ENCODE peak calls at places on chromosomes 13 and 19, in four cellular contexts. D is neuronal stem cell, U is mesenchymal stem cell, R is H1. X is an unnamed sample.

GRCh38 chr19:33406521-33407139 is 33.1 kb downstream of the CEBPG start:
- DNase-seq in D (peak; percentile 76), U (peak; percentile 59), R (peak; percentile 98), X (peak; percentile 89)

GRCh38 chr19:16067205-16067938 is 8.9 kb upstream of the TPM4 start:
- DNase-seq in D (no peak), U (no peak), R (no peak), X (no peak)

GRCh38 chr19:41746593-41747227 is 8.6 kb upstream of the CEACAM6 start:
- DNase-seq in D (peak; percentile 3), U (no peak), R (peak; percentile 46), X (peak; percentile 64)

GRCh38 chr19:58060231-58060630 is 1.1 kb downstream of the ZNF135 start:
- DNase-seq in D (no peak), U (no peak), R (no peak), X (no peak)

GRCh38 chr19:42270346-42271044 is 1.4 kb downstream of the CIC start:
- DNase-seq in D (no peak), U (peak; percentile 73), R (no peak), X (no peak)

GRCh38 chr19:41321600-41322270 is 11.8 kb downstream of the CCDC97 start:
- DNase-seq in D (peak; percentile 51), U (peak; percentile 92), R (peak; percentile 80), X (peak; percentile 92)

GRCh38 chr19:8575467-8575997 is 1.7 kb downstream of the MYO1F start:
- DNase-seq in D (no peak), U (no peak), R (no peak), X (peak; percentile 69)

GRCh38 chr19:30092721-30093569 is 150.9 kb downstream of the URI1 start:
- DNase-seq in D (no peak), U (no peak), R (no peak), X (no peak)

GRCh38 chr19:42317535-42317934 is 4.4 kb downstream of the TMEM145 start:
- DNase-seq in D (no peak), U (no peak), R (no peak), X (no peak)

GRCh38 chr13:49627831-49628652 is at the start of gene ARL11:
- DNase-seq in D (no peak), U (no peak), R (peak; percentile 83), X (peak; percentile 92)

GRCh38 chr19:31118292-31118925 is 230.8 kb downstream of the TSHZ3 start:
- DNase-seq in D (no peak), U (peak; percentile 16), R (no peak), X (no peak)
- H2BK12ac ChIP-seq in D (no peak overlapping the region), U (peak overlapping the region; percentile 100), R (peak overlapping the region; percentile 46), X (no peak overlapping the region)

GRCh38 chr13:44814836-44815235 is 174.4 kb downstream of the NUFIP1 start:
- DNase-seq in D (no peak), U (no peak), R (no peak), X (no peak)
- H2BK15ac ChIP-seq in D (no peak overlapping the region), U (no peak overlapping the region), R (no peak overlapping the region), X (no peak overlapping the region)

GRCh38 chr19:38853214-38853613 is 3.4 kb upstream of the HNRNPL start:
- DNase-seq in D (no peak), U (no peak), R (no peak), X (no peak)
- H2BK12ac ChIP-seq in D (no peak overlapping the region), U (no peak overlapping the region), R (no peak overlapping the region), X (no peak overlapping the region)

DNA sequence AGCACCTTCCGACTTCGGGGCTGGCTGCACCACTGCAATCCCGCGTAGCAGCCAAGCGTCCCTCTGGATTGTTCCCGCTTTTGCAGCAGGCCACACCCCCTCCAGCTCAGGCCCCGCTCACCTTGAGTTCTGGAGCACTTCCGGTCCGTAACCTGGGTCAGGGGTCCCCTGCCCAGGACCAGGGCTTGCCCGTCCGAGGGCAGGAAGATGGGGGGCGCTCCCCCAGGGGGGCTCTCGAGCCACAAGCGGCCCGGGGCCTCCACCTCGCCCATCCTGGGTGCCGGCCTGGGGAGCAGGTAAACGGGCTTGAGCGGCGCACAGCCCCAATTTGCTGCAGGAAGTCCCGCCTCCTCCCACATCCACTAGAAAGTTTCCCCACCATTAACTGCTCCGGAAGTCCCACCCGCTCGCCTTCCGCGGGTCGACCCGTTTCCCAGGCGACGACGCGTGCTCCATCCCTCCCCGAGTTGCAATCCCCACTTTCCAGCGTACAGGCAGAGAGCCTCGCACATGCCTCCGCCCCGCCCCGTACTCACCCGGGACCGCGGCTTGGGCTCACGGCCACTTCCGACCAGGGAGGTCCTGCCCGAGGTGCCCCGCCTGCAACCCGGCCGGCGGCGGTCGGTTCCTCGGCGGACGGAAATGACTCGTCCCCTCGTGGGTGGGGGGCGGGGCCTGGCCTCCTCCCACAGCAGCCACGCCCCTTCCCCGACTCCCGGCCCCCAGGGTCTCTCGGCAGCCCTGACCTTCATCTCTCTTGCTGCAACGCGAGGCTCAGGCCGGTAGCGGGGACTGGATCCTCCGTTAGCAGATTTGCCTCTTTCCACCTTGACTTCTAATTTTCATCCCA is at the start of gene PNKP:
- DNase-seq in D (peak; percentile 87), U (peak; percentile 96), R (peak; percentile 93), X (peak; percentile 94)
- H2BK15ac ChIP-seq in D (no peak within 1 kb of the TSS), U (peak within 1 kb of the TSS; percentile 87), R (peak within 1 kb of the TSS; percentile 95), X (no peak within 1 kb of the TSS)

DNA sequence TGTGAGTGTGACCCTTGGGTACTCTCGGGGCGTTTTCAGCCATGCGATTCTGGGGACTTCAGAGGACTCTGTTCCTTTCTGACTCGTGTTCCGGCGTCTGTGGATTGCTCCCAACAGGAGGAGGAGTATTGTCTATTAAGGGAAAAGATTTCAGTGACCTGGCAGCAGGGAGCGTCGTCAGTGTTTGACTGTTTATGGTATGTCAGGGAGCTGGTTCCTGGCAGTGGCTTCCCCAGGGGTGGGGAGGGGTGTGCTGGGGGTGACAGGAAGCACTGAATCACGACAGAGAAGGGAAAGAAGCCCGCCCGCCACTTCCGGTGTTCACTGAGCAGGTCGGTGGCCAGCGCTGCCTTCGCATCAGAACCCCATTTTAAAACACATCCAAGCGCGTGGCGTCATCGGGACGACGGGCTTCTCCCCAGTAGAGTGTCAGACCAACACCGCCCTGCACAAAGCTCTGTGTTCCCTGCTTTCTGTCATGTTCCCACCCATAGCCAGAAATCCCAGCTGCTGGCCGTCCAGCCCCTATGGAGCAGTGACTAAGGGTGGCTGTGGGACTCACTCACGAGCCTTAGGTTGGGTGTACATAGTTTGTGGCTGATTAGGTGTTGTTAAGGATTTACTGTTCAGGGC is 33.8 kb downstream of the COL4A2 start:
- DNase-seq in D (no peak), U (peak; percentile 97), R (no peak), X (no peak)
- H2BK12ac ChIP-seq in D (no peak overlapping the region), U (peak overlapping the region; percentile 98), R (no peak overlapping the region), X (no peak overlapping the region)

GRCh38 chr13:110341445-110342247 is 34.6 kb downstream of the COL4A2 start:
- DNase-seq in D (no peak), U (peak; percentile 91), R (no peak), X (no peak)

GRCh38 chr13:110339263-110339662 is 32.2 kb downstream of the COL4A2 start:
- DNase-seq in D (no peak), U (no peak), R (no peak), X (no peak)

GRCh38 chr13:110338441-110339101 is 31.5 kb downstream of the COL4A2 start:
- DNase-seq in D (peak; percentile 33), U (peak; percentile 91), R (no peak), X (no peak)

GRCh38 chr13:110342474-110342873 is 35.4 kb downstream of the COL4A2 start:
- DNase-seq in D (no peak), U (no peak), R (no peak), X (no peak)

DNA sequence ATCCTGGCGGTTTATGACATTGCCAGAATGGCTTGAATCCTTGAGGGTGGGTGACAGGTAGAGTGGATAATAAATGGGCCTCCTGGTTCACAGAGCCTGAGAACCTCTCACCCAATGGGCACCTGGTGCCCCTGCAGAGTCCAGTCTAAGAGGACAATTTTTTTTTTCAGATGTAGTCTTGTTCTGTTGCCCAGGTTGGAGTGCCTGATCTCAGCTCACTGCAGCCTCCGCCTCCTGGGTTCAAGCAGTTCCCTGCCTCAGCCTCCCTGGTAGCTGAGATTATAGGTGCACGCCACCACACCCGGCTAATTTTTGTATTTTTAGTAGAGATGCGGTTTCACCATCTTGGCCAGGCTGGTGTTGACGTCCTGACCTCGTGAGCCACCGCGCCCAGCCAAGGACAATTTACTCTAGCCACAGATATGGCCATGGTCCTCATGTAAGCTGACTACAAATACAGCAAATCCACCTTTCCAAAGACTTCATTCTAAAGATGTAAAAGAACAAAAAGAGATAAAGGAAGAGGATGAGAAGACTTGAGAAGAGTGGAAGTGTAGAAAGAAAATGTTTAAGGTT is 33.0 kb downstream of the COL4A2 start:
- DNase-seq in D (no peak), U (no peak), R (no peak), X (no peak)
- H2BK15ac ChIP-seq in D (no peak overlapping the region), U (no peak overlapping the region), R (no peak overlapping the region), X (no peak overlapping the region)

DNA sequence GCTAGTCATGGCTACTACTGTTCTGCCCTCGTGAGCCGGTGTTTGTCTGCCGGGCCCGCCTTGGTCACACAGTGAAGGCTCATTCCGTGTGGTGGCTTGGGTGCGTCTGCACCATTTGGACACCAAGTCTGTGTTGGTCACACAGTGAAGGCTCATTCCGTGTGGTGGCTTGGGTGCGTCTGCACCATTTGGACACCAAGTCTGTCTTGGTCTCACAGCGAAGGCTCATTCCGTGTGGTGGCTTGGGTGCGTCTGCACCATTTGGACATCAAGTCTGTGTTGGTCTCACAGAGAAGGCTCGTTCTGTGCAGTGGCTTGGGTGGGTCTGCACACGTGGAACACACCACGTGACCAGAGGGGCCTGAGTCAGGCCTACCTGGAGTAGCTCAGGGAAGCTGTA is 29.0 kb upstream of the DCUN1D2 start:
- DNase-seq in D (no peak), U (no peak), R (no peak), X (no peak)
- H2BK12ac ChIP-seq in D (no peak overlapping the region), U (no peak overlapping the region), R (no peak overlapping the region), X (no peak overlapping the region)

GRCh38 chr13:40404407-40404806 is 262.0 kb downstream of the FOXO1 start:
- DNase-seq in D (no peak), U (no peak), R (no peak), X (no peak)

GRCh38 chr13:40404967-40405716 is 261.3 kb downstream of the FOXO1 start:
- DNase-seq in D (no peak), U (no peak), R (no peak), X (no peak)

GRCh38 chr13:40407567-40407966 is 258.9 kb downstream of the FOXO1 start:
- DNase-seq in D (no peak), U (no peak), R (no peak), X (no peak)

GRCh38 chr13:40408602-40409001 is 257.8 kb downstream of the FOXO1 start:
- DNase-seq in D (no peak), U (peak; percentile 42), R (no peak), X (no peak)

DNA sequence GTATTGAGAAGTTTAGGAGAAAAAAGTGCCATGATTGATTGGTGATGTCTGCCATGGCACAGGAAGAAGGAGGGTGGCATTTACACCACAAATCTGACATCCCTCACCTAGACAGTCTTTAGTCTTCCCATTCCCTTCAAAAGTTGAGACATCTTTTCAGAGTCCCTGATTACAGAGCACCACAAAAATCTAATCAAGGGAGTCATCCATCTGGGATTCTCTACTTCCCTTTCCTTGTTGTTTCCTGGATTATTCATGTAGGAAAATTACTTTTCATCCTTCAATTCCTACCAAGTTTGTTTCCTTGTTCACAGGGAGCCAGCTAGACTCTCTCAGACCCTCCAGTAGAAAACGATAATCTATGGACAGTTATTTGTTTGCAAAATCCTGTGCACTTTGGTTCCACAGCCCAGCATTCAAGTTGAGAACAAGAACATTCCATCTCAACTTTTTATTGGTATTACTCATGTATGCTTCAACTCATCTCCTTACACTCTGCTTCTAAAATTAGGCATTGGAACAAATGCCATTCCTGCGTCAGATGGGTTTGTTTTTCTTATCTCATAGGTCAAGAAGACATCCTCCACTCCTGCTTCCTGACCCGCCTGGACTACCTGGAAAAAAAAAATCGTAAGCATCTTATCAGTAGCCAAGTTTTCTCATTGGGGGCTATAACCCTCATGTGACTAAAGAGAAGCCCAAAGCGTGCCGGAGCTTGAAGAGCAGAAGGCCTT is 259.9 kb downstream of the FOXO1 start:
- DNase-seq in D (no peak), U (peak; percentile 66), R (no peak), X (no peak)
- H2BK15ac ChIP-seq in D (no peak overlapping the region), U (no peak overlapping the region), R (no peak overlapping the region), X (no peak overlapping the region)

X was measured in H9.